ENCODE peak calls at places on chromosomes 3 and 15, in seven cellular contexts. W is PC-3, J is Peyer's patch, B is pancreas, O is tibial artery, M is adrenal gland, F is breast epithelium. H is an unnamed sample. For H3K4me1, the result is how much of the 10 kb centered on the place peaks cover.

GRCh38 chr15:44157679-44158078 is 37.4 kb downstream of the FRMD5 start:
- DNase-seq in W (peak), J (no peak), B (no peak), O (no peak), M (no peak), F (no peak), H (no peak)

GRCh38 chr3:129278970-129279906 is 568 bp downstream of the HMCES start:
- DNase-seq in W (peak), J (no peak), B (no peak), O (no peak), M (peak), F (no peak), H (peak)

GRCh38 chr3:99484871-99485270 is 153.5 kb upstream of the COL8A1 start:
- DNase-seq in W (no peak), J (no peak), B (no peak), O (no peak), M (no peak), F (no peak), H (no peak)

GRCh38 chr15:82306791-82307713 is 42.2 kb downstream of the GOLGA6L10 start:
- DNase-seq in W (no peak), J (no peak), B (no peak), O (no peak), M (peak), F (peak), H (no peak)

GRCh38 chr3:176032043-176032442 is 1165.2 kb downstream of the TBL1XR1 start:
- DNase-seq in W (no peak), J (no peak), B (no peak), O (no peak), M (no peak), F (no peak), H (no peak)

GRCh38 chr15:92655178-92655995 is at the start of gene FAM174B:
- DNase-seq in W (peak), J (peak), B (peak), O (no peak), M (peak), F (no peak), H (peak)

GRCh38 chr15:91655891-91656290 is 197.6 kb upstream of the SLCO3A1 start:
- DNase-seq in W (no peak), J (no peak), B (no peak), O (no peak), M (no peak), F (no peak), H (no peak)

GRCh38 chr3:33240261-33240660 is 21.7 kb upstream of the SUSD5 start:
- DNase-seq in W (no peak), J (no peak), B (no peak), O (no peak), M (no peak), F (no peak), H (no peak)

GRCh38 chr15:62781081-62781497 is 261.5 kb upstream of the TPM1 start:
- DNase-seq in W (no peak), J (no peak), B (no peak), O (no peak), M (no peak), F (no peak), H (no peak)

GRCh38 chr3:100634493-100635272 is 25.3 kb downstream of the ADGRG7 start:
- DNase-seq in W (peak), J (peak), B (peak), O (no peak), M (no peak), F (no peak), H (peak)

GRCh38 chr3:105030211-105030610 is 336.5 kb upstream of the ALCAM start:
- DNase-seq in W (no peak), J (no peak), B (no peak), O (no peak), M (no peak), F (no peak), H (no peak)

GRCh38 chr15:62985768-62986167 is 56.8 kb upstream of the TPM1 start:
- DNase-seq in W (no peak), J (no peak), B (no peak), O (no peak), M (no peak), F (no peak), H (no peak)

GRCh38 chr15:40893019-40893723 is 1.1 kb upstream of the VPS18 start:
- DNase-seq in W (no peak), J (no peak), B (no peak), O (no peak), M (no peak), F (no peak), H (no peak)

GRCh38 chr3:111827871-111828270 is 31.2 kb upstream of the PHLDB2 start:
- DNase-seq in W (no peak), J (no peak), B (no peak), O (no peak), M (no peak), F (no peak), H (no peak)

GRCh38 chr3:102124301-102125158 is 275.2 kb downstream of the NFKBIZ start:
- DNase-seq in W (peak), J (no peak), B (no peak), O (no peak), M (no peak), F (no peak), H (no peak)

GRCh38 chr3:115438799-115439198 is 184.5 kb upstream of the GAP43 start:
- DNase-seq in W (no peak), J (no peak), B (no peak), O (no peak), M (no peak), F (no peak), H (no peak)

DNA sequence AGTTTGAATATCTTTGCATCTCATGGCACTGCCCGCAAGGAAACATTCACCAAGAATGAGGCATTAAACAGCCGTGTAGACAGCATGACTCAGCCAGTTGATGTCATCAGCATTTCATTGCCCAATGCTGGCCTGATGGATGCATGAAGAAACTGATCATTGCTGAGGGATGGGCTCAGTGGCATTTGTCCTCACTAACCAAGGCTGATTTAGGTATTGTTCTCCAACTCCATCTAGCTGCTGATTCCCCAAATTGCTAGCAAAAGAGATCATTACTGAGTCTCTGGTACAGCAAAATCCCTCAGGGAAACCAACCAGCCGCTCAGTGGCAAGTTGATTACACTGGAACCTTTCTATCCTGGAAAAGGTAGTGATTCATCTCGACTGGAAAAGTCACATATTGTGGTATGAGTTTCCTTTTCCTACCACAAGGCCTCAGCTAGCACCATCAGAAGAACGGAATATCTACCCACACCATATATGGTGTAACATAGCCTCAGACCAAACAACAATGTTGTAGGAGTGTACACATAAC is 186.5 kb upstream of the GAP43 start:
- DNase-seq in W (peak), J (no peak), B (no peak), O (no peak), M (peak), F (no peak), H (peak)
- TF ChIP-seq CTCF in W (peak), J (no peak), B (no peak), O (peak), M (peak), F (no peak), H (no peak)

DNA sequence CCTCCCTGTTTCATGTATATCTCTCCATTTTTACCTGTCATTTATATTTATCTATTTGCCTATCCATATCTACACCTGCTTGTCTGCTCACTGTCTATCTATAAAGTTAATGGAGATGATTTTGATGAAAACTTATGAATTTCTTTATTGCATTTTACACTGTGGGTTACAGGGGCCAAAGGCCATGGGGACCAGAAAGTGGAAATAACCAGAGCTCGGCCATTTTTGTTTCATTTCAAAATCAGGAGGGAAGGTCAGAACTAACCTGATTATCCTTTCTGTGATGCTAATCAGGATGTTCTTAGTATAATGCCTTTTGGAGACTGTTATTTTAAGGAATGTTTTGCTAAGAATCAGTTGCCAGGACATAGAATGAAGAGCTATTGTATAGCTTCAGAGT is 147.2 kb downstream of the LPP start:
- DNase-seq in W (no peak), J (no peak), B (no peak), O (no peak), M (no peak), F (no peak), H (no peak)
- H3K4me1 ChIP-seq in W (half or more), J (under half), B (under half), O (half or more), M (under half), F (under half), H (under half)

DNA sequence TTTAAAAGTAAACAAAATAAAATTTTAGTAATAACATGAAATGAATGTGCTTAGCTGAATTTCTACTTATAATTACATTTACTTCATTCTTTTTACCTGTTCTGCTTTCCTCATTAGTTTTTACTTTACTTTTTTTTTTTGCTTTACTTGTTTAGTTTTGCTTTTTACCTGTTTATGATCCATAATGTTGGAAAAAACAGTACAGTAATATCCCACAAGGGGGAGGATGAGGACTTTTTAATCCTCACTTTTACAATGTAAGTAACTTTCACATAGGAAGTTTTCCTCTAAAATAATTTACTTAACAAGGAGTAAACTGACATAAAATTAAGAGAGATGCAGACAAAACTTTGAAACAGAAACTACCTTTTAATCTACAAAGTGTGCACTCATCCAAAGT is 268.7 kb downstream of the TBC1D5 start:
- DNase-seq in W (peak), J (no peak), B (no peak), O (no peak), M (no peak), F (no peak), H (no peak)
- TF ChIP-seq CTCF in W (peak), J (no peak), B (no peak), O (peak), M (peak), F (no peak), H (no peak)

DNA sequence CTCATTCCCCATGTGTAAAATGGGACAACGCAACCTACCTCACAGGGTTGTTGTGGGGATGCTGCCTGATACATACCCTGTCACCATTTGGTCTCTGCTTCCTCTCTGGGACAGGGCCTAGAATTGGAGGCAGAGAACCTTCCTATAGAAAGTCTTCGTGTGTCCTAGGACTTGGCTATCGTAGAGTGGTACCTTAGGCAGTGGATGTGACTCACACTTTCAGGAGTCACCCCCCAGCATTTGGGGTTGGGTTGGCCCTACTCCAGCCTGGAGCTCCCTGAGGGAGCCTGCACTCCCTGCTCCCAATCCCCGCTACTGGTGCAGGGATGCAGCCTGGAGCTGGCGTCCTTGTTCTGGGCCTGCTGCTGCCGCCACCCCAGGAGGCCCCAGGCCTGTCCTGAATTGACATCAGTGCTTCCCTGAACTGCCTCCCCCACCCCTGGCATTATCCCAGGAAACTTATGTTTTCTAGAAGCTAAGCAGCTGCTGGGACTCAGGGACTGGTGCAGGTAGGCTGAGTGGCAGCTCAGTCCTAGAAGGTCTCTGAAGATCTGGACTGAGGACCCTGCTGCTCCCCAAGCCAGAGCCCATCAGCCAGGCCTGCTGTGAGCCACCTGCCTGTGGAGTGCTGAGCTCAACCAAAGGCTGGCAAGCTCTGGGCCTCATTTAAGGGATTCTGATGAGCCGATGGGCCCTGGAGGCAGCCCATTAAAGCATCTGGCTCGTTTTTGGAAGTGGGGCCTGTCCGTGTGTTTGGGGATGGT is 9.9 kb downstream of the C15orf39 start:
- DNase-seq in W (no peak), J (no peak), B (no peak), O (no peak), M (peak), F (no peak), H (no peak)
- H3K4me1 ChIP-seq in W (under half), J (under half), B (under half), O (under half), M (under half), F (under half), H (under half)

GRCh38 chr3:67819447-67819846 is 165.0 kb upstream of the SUCLG2 start:
- DNase-seq in W (peak), J (no peak), B (no peak), O (no peak), M (peak), F (no peak), H (no peak)
- TF ChIP-seq CTCF in W (peak), J (no peak), B (peak), O (no peak), M (peak), F (no peak), H (peak)

DNA sequence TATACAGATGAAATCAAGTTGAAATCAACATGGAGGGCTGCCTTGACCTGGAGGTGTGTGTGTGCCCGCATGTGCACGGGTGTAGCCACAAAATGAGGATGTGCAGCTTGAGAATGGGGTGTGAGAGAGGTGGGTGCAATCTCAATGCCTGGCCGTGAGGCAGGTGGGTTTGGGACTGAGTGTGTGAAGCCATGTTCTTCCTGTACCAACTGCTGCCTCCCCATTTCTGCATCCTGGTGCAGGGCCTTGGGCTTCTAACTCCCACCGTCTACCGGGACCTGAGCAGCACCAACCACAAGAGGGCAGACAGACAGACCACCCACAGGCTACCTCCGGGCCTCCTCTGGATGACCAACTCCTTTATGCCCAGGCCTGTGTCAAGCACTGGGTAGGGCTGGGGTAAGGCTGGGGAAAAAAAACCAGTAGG is 161.9 kb upstream of the TLE3 start:
- DNase-seq in W (no peak), J (no peak), B (no peak), O (no peak), M (no peak), F (no peak), H (no peak)
- H3K4me1 ChIP-seq in W (under half), J (under half), B (under half), O (under half), M (under half), F (under half), H (under half)

GRCh38 chr15:48967336-48967735 is 3.6 kb upstream of the SHC4 start:
- DNase-seq in W (no peak), J (no peak), B (no peak), O (no peak), M (no peak), F (no peak), H (no peak)

GRCh38 chr15:48966595-48967301 is 3.0 kb upstream of the SHC4 start:
- DNase-seq in W (peak), J (no peak), B (no peak), O (no peak), M (no peak), F (no peak), H (no peak)

GRCh38 chr15:48964898-48965297 is 1.2 kb upstream of the SHC4 start:
- DNase-seq in W (no peak), J (no peak), B (no peak), O (no peak), M (no peak), F (no peak), H (no peak)

GRCh38 chr15:48968066-48968465 is 4.3 kb upstream of the SHC4 start:
- DNase-seq in W (no peak), J (no peak), B (no peak), O (no peak), M (no peak), F (no peak), H (no peak)

DNA sequence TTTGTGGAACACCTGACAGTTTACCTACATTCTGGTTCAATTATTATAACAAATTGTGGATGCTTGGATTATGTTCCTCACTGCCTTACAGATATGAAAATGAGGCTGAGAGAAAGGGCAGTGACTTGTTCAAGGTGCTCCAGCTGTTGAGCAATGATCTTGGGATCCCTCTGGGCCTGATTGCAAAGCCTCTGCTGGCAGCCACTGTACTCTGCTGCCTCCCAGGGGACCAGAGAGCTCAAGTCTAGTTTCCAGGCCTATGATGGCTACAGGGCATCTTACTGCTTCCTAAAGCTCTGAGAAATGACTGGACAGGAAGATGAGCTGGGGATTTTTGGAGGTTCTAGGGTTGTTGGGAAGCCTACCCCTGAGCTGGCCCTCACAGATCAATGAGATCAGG is 2.3 kb upstream of the SHC4 start:
- DNase-seq in W (peak), J (no peak), B (no peak), O (no peak), M (no peak), F (no peak), H (no peak)
- TF ChIP-seq CTCF in W (peak), J (no peak), B (no peak), O (peak), M (no peak), F (no peak), H (peak)

H was measured in Caco-2.